ENCODE peak calls at places on chromosomes 7 and 10, in eight cellular contexts. N is fibroblast of mammary gland, T is nephron progenitor cell, R is A549, Z is HEK293T, X is NCI-H1930, A is cardiac fibroblast, E is fibroblast of the aortic adventitia. S is an unnamed sample.
A peak's percentile ranks its signal among the peaks of the same experiment; 100 is the strongest.

GRCh38 chr10:49235392-49235791 is 47.2 kb upstream of the TMEM273 start:
- DNase-seq in N (no peak), T (no peak), R (no peak), Z (no peak), X (no peak), A (no peak), E (no peak), S (no peak)

GRCh38 chr7:28686418-28686800 is 271.7 kb downstream of the TRIL start:
- DNase-seq in N (peak; percentile 74), T (peak; percentile 14), R (no peak), Z (peak; percentile 50), X (no peak), A (peak; percentile 83), E (peak; percentile 56), S (peak; percentile 43)

GRCh38 chr10:74518076-74518475 is 308.3 kb upstream of the KAT6B start:
- DNase-seq in N (no peak), T (no peak), R (no peak), Z (no peak), X (no peak), A (no peak), E (no peak), S (no peak)

GRCh38 chr10:110667620-110668343 is 23.6 kb downstream of the RBM20 start:
- DNase-seq in N (no peak), T (no peak), R (no peak), Z (no peak), X (no peak), A (no peak), E (no peak), S (no peak)

GRCh38 chr7:157710396-157710795 is 373.6 kb downstream of the DNAJB6 start:
- DNase-seq in N (no peak), T (no peak), R (no peak), Z (no peak), X (no peak), A (no peak), E (no peak), S (no peak)

GRCh38 chr10:12022580-12023257 is 19.9 kb downstream of the UPF2 start:
- DNase-seq in N (no peak), T (no peak), R (no peak), Z (no peak), X (no peak), A (no peak), E (no peak), S (no peak)

GRCh38 chr10:3236644-3237043 is 64.1 kb upstream of the PITRM1 start:
- DNase-seq in N (no peak), T (no peak), R (no peak), Z (no peak), X (no peak), A (no peak), E (no peak), S (no peak)

GRCh38 chr7:149199234-149199990 is 4.1 kb downstream of the ZNF282 start:
- DNase-seq in N (no peak), T (no peak), R (no peak), Z (no peak), X (no peak), A (peak; percentile 60), E (peak; percentile 25), S (no peak)

GRCh38 chr7:45917658-45918057 is 3.4 kb downstream of the IGFBP3 start:
- DNase-seq in N (peak; percentile 57), T (peak; percentile 96), R (peak; percentile 78), Z (peak; percentile 79), X (peak; percentile 17), A (peak; percentile 76), E (peak; percentile 74), S (peak; percentile 90)

GRCh38 chr7:33794419-33794818 is 110.9 kb upstream of the BMPER start:
- DNase-seq in N (no peak), T (no peak), R (no peak), Z (no peak), X (no peak), A (no peak), E (no peak), S (no peak)

GRCh38 chr7:18553585-18554055 is 58.1 kb downstream of the HDAC9 start:
- DNase-seq in N (no peak), T (no peak), R (no peak), Z (no peak), X (no peak), A (no peak), E (no peak), S (no peak)

GRCh38 chr10:113060221-113061053 is 110.4 kb downstream of the TCF7L2 start:
- DNase-seq in N (no peak), T (no peak), R (no peak), Z (no peak), X (no peak), A (peak; percentile 47), E (peak; percentile 47), S (no peak)

GRCh38 chr10:18158698-18159342 is 18.6 kb downstream of the CACNB2 start:
- DNase-seq in N (peak; percentile 88), T (no peak), R (no peak), Z (no peak), X (no peak), A (peak; percentile 63), E (peak; percentile 83), S (no peak)

GRCh38 chr10:113024930-113025329 is 74.9 kb downstream of the TCF7L2 start:
- DNase-seq in N (no peak), T (no peak), R (no peak), Z (no peak), X (no peak), A (no peak), E (no peak), S (no peak)

GRCh38 chr10:72334196-72334831 is 20.4 kb downstream of the DNAJB12 start:
- DNase-seq in N (peak; percentile 52), T (peak; percentile 66), R (no peak), Z (no peak), X (no peak), A (peak; percentile 40), E (no peak), S (no peak)

GRCh38 chr10:283916-284356 is 148.7 kb downstream of the ZMYND11 start:
- DNase-seq in N (no peak), T (no peak), R (no peak), Z (no peak), X (no peak), A (no peak), E (no peak), S (no peak)

GRCh38 chr10:124152781-124153600 is 59.6 kb upstream of the CHST15 start:
- DNase-seq in N (peak; percentile 82), T (no peak), R (peak; percentile 97), Z (no peak), X (no peak), A (peak; percentile 69), E (peak; percentile 79), S (peak; percentile 65)

GRCh38 chr7:886626-887487 is 10.5 kb downstream of the GET4 start:
- DNase-seq in N (no peak), T (no peak), R (no peak), Z (no peak), X (no peak), A (no peak), E (no peak), S (no peak)

GRCh38 chr10:113788604-113789083 is 37.2 kb downstream of the PLEKHS1 start:
- DNase-seq in N (peak; percentile 99), T (no peak), R (peak; percentile 44), Z (no peak), X (no peak), A (peak; percentile 98), E (peak; percentile 98), S (peak; percentile 86)

GRCh38 chr7:37425504-37425903 is 23.2 kb downstream of the ELMO1 start:
- DNase-seq in N (no peak), T (no peak), R (no peak), Z (no peak), X (no peak), A (no peak), E (no peak), S (no peak)

GRCh38 chr7:23680417-23681405 is 712 bp downstream of the FAM221A start:
- DNase-seq in N (peak; percentile 63), T (peak; percentile 64), R (no peak), Z (peak; percentile 32), X (peak; percentile 20), A (peak; percentile 50), E (peak; percentile 51), S (peak; percentile 26)

GRCh38 chr7:71636329-71636728 is 504.4 kb downstream of the GALNT17 start:
- DNase-seq in N (no peak), T (no peak), R (no peak), Z (no peak), X (no peak), A (no peak), E (no peak), S (no peak)

GRCh38 chr10:87500646-87501048 is 4.0 kb upstream of the MINPP1 start:
- DNase-seq in N (no peak), T (no peak), R (no peak), Z (no peak), X (no peak), A (no peak), E (peak; percentile 56), S (no peak)

GRCh38 chr7:141866974-141867373 is 25.7 kb upstream of the PRSS37 start:
- DNase-seq in N (no peak), T (no peak), R (no peak), Z (no peak), X (no peak), A (peak; percentile 54), E (no peak), S (no peak)

GRCh38 chr7:152462995-152463713 is 27.4 kb upstream of the KMT2C start:
- DNase-seq in N (peak; percentile 56), T (peak; percentile 66), R (no peak), Z (peak; percentile 60), X (no peak), A (peak; percentile 50), E (peak; percentile 71), S (peak; percentile 57)

GRCh38 chr7:105711726-105712402 is 130.6 kb upstream of the EFCAB10 start:
- DNase-seq in N (no peak), T (no peak), R (no peak), Z (no peak), X (no peak), A (no peak), E (no peak), S (no peak)

GRCh38 chr10:29512460-29512974 is 122.3 kb downstream of the SVIL start:
- DNase-seq in N (no peak), T (no peak), R (no peak), Z (no peak), X (no peak), A (no peak), E (no peak), S (no peak)

GRCh38 chr10:9137368-9137767 is 1082.9 kb downstream of the GATA3 start:
- DNase-seq in N (no peak), T (no peak), R (no peak), Z (no peak), X (no peak), A (no peak), E (no peak), S (no peak)

GRCh38 chr10:18689498-18689897 is 30.3 kb downstream of the ARL5B start:
- DNase-seq in N (peak; percentile 55), T (no peak), R (no peak), Z (peak; percentile 8), X (no peak), A (peak; percentile 64), E (peak; percentile 74), S (peak; percentile 63)

GRCh38 chr7:87059525-87060287 is at the start of gene ELAPOR2:
- DNase-seq in N (peak; percentile 25), T (peak; percentile 92), R (peak; percentile 28), Z (peak; percentile 88), X (peak; percentile 90), A (peak; percentile 26), E (peak; percentile 7), S (peak; percentile 89)